ENCODE peak calls at places on chromosome 22, in four cellular contexts. R is A549, K is uterus, E is body of pancreas. W is an unnamed sample.

GRCh38 chr22:43388420-43388851 is 23.4 kb upstream of the MPPED1 start:
- DNase-seq in K (peak; percentile 51), E (peak; percentile 78), R (peak; percentile 75), W (peak; percentile 52)

GRCh38 chr22:45889539-45890350 is 87.2 kb downstream of the WNT7B start:
- DNase-seq in E (no peak), K (no peak), R (no peak), W (no peak)

GRCh38 chr22:35021166-35021565 is 44.8 kb upstream of the ISX start:
- DNase-seq in K (no peak), E (no peak), R (no peak), W (peak; percentile 41)

GRCh38 chr22:44483878-44484277 is 14.2 kb downstream of the RTL6 start:
- DNase-seq in K (no peak), R (no peak), E (no peak), W (no peak)

GRCh38 chr22:41579997-41580355 is 9.7 kb downstream of the PMM1 start:
- DNase-seq in E (no peak), R (no peak), K (no peak), W (no peak)

GRCh38 chr22:41544671-41545476 is 604 bp upstream of the POLR3H start:
- DNase-seq in E (no peak), K (no peak), R (no peak), W (no peak)

GRCh38 chr22:27299181-27300085 is 502.1 kb downstream of the MN1 start:
- DNase-seq in E (no peak), K (no peak), R (no peak), W (no peak)

GRCh38 chr22:38958359-38958943 is 1.0 kb downstream of the APOBEC3A start:
- DNase-seq in K (no peak), E (no peak), R (no peak), W (no peak)

GRCh38 chr22:41380993-41381328 is 781 bp upstream of the TEF start:
- DNase-seq in K (peak; percentile 93), R (peak; percentile 37), E (peak; percentile 82), W (peak; percentile 88)

GRCh38 chr22:45084400-45084920 is 74.7 kb upstream of the PHF21B start:
- DNase-seq in K (no peak), R (no peak), E (no peak), W (no peak)

GRCh38 chr22:36017661-36018091 is 10.9 kb downstream of the RBFOX2 start:
- DNase-seq in R (no peak), K (no peak), E (no peak), W (no peak)

GRCh38 chr22:32411388-32411787 is 659 bp downstream of the RTCB start:
- DNase-seq in K (no peak), E (no peak), R (no peak), W (no peak)

GRCh38 chr22:27986459-27986858 is 67.4 kb upstream of the PITPNB start:
- DNase-seq in E (no peak), K (no peak), R (no peak), W (no peak)

GRCh38 chr22:38513063-38513462 is 7.0 kb upstream of the DDX17 start:
- DNase-seq in E (no peak), K (no peak), R (no peak), W (no peak)

GRCh38 chr22:25134028-25134427 is 65.6 kb upstream of the CRYBB3 start:
- DNase-seq in K (no peak), E (peak; percentile 29), R (no peak), W (no peak)

GRCh38 chr22:49872347-49872746 is 18.7 kb downstream of the ZBED4 start:
- DNase-seq in E (no peak), K (no peak), R (no peak), W (no peak)

DNA sequence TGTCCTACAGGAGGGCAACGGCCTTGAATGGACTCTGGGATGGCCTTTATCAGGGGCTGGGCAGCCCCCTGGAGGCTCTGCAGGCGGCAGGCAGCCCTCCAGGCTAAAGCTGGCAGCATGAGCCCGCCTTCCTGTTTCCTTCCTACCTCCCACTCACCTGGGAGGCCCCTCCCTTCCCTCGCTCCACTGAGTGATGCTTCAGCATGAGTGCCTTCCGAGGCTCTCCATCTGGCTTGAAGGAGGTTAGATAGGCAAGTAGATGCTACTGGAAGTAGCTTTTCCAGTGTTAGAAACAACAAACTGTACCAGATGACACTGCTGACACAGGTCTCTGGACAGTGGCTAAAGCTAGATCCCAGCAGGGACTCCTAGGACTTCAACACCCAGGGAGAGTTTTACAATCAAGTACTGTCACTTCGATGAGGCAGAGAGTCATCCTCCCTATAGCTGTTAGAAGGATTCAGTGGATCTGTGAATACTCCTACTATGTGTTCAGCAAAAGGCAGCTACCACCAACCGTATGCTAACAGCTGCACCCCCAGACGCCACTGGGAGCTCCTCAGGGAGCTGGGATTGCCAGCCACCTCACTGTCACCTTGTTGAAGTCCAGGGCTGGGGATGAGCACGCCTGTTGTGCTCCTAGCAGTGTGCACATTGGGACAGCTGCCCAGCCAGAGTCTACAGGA is 4.1 kb upstream of the SLC25A1 start:
- DNase-seq in R (no peak), E (no peak), K (no peak), W (no peak)
- H3K9me3 ChIP-seq in R (no peaks in the 10 kb centered on the region), E (no peaks in the 10 kb centered on the region), K (no peaks in the 10 kb centered on the region), W (no peaks in the 10 kb centered on the region)

GRCh38 chr22:37032535-37033460 is 13.3 kb downstream of the MPST start:
- DNase-seq in K (peak; percentile 59), R (peak; percentile 87), E (peak; percentile 87), W (peak; percentile 33)
- TF ChIP-seq CTCF in K (no peak), R (no peak), E (no peak), W (no peak)

GRCh38 chr22:17866621-17867020 is 92.4 kb upstream of the BID start:
- DNase-seq in E (no peak), R (no peak), K (no peak), W (no peak)

GRCh38 chr22:17865183-17866055 is 91.2 kb upstream of the BID start:
- DNase-seq in R (no peak), E (no peak), K (no peak), W (no peak)

GRCh38 chr22:17867160-17867785 is 93.0 kb upstream of the BID start:
- DNase-seq in E (no peak), K (peak; percentile 66), R (no peak), W (peak; percentile 55)

GRCh38 chr22:17864398-17865182 is 90.3 kb upstream of the BID start:
- DNase-seq in K (no peak), R (no peak), E (no peak), W (no peak)

GRCh38 chr22:17866127-17866526 is 91.9 kb upstream of the BID start:
- DNase-seq in R (no peak), K (no peak), E (no peak), W (no peak)
- H3K9me3 ChIP-seq in R (no peaks in the 10 kb centered on the region), K (no peaks in the 10 kb centered on the region), E (no peaks in the 10 kb centered on the region), W (no peaks in the 10 kb centered on the region)

DNA sequence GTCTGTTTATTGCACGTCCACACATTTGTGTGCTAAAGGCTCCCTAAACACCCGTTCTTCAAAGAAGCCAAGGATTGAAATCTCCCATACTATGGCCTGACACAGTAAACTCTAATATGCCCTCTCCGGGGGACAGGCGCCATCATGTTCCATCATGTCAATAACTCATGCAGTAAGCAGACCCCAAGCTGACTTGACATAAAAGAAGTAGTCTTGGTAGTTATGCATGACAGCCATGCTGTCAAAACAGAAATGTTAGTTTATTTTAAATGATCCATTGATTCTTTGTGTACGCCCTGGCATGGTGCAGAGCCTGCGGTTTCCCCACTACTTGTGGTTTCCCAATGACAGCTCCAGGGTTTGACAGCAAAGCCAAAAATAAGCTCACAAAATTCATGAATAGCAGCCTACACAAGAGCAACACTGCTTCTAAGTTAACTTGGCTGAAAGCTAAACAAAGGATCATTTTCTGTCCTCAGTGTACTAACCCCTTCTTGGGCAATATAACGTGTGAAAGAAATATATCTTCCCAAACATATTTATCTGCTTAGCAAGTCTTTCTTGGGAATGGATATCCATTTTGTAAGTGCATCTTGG is 56.5 kb upstream of the CABP7 start:
- DNase-seq in K (no peak), E (no peak), R (no peak), W (no peak)
- TF ChIP-seq CTCF in K (no peak), E (no peak), R (no peak), W (no peak)

GRCh38 chr22:17664414-17665045 is 26.0 kb downstream of the BCL2L13 start:
- DNase-seq in K (no peak), R (no peak), E (no peak), W (no peak)
- H3K9me3 ChIP-seq in K (no peaks in the 10 kb centered on the region), R (no peaks in the 10 kb centered on the region), E (no peaks in the 10 kb centered on the region), W (no peaks in the 10 kb centered on the region)

DNA sequence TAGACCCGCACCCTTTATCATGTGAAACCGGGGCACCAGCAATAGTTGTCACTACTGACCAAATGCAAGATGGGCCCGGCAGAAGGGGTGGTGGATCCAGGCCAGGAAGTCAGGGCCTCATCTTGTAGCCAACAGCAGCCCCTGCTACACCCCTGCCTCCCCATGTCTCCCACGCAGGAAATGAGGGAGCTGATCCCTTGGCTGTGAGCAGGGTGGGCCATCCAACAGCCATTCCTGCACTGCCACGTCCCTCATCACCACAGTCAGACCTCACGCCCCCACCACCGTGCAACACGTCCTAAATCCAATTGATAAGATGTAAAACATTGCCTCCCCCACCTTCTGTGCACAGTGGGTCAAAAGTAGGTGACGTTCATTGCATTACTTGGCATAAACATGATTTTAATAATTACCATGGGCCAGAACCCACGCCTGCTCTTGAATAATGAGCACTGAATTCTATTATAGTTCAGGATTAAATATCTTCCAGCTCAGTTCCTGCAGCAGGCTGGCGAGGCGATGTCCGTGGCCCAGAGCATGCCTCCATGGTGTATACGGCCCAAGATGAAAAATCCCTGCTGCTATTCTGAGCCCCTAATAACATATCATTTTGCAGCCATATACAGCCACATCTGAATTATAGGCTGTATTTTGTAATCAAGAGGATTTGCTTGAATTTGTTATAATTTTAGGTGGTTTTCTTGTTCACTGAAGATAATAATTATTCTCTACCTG is 1373.8 kb downstream of the BRD1 start:
- DNase-seq in R (no peak), K (no peak), E (no peak), W (peak; percentile 12)
- TF ChIP-seq CTCF in R (no peak), K (no peak), E (no peak), W (no peak)

GRCh38 chr22:47690586-47690985 is 928.1 kb downstream of the TBC1D22A start:
- DNase-seq in E (no peak), R (no peak), K (no peak), W (no peak)
- H3K9me3 ChIP-seq in E (no peaks in the 10 kb centered on the region), R (no peaks in the 10 kb centered on the region), K (no peaks in the 10 kb centered on the region), W (no peaks in the 10 kb centered on the region)